ENCODE peak calls at places on chromosomes 4 and X, in seven cellular contexts. J, Y, E, Q, I, K and G are unnamed samples.

GRCh38 chr4:152104846-152105462 is 344.1 kb upstream of the GATB start:
- DNase-seq in J (no peak), Y (no peak), E (no peak), Q (no peak), I (no peak), K (no peak), G (no peak)

GRCh38 chr4:136690363-136690762 is 841.9 kb downstream of the PCDH18 start:
- DNase-seq in J (peak; percentile 6), Y (no peak), E (no peak), Q (no peak), I (no peak), K (no peak), G (no peak)

GRCh38 chr4:174521800-174522182 is 497 bp downstream of the HPGD start:
- DNase-seq in J (peak; percentile 60), Y (peak; percentile 52), E (no peak), Q (no peak), I (no peak), K (no peak), G (no peak)

GRCh38 chr4:158020734-158021346 is 152.0 kb downstream of the GASK1B start:
- DNase-seq in J (peak; percentile 42), Y (no peak), E (no peak), Q (peak; percentile 87), I (no peak), K (peak; percentile 85), G (no peak)

GRCh38 chr4:25694466-25694865 is 38.8 kb downstream of the SLC34A2 start:
- DNase-seq in J (peak; percentile 38), Y (no peak), E (no peak), Q (no peak), I (no peak), K (peak; percentile 56), G (no peak)

GRCh38 chr4:121126449-121127006 is 37.6 kb downstream of the TNIP3 start:
- DNase-seq in J (no peak), Y (no peak), E (no peak), Q (no peak), I (peak; percentile 56), K (no peak), G (no peak)

GRCh38 chr4:17275836-17276235 is 236.1 kb downstream of the QDPR start:
- DNase-seq in J (no peak), Y (no peak), E (no peak), Q (no peak), I (no peak), K (no peak), G (no peak)

GRCh38 chrX:86148594-86148993 is 343 bp downstream of the DACH2 start:
- DNase-seq in J (peak; percentile 11), Y (no peak), E (no peak), Q (no peak), I (no peak), K (no peak), G (no peak)

GRCh38 chr4:92600638-92601037 is 296.9 kb downstream of the GRID2 start:
- DNase-seq in J (no peak), Y (no peak), E (no peak), Q (no peak), I (peak; percentile 7), K (no peak), G (no peak)
- H3K36me3 ChIP-seq in J (no peaks in the 10 kb centered on the region), Y (no peaks in the 10 kb centered on the region), E (no peaks in the 10 kb centered on the region), Q (no peaks in the 10 kb centered on the region), I (no peaks in the 10 kb centered on the region), K (no peaks in the 10 kb centered on the region), G (no peaks in the 10 kb centered on the region)

DNA sequence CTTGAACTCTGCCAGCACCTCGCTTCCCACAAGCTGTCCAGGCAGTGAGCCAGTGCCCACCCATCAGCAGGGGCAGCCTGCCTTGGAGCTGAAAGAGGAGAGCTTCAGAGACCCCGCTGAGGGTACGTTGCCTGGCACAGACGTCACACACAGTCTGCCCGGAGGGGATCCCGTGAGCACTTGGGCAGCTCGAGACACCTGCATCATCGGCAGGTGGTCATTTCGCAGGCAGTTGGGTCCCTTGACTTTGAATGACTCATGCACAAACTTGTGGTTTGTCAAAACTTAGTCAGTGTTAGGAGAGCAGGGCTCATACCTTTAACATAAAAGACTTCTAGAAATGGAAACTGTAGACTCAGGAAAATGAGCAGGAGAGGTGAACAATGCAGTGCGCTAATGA is 9.9 kb downstream of the TACC3 start:
- DNase-seq in J (no peak), Y (no peak), E (no peak), Q (peak; percentile 89), I (no peak), K (no peak), G (no peak)
- H3K36me3 ChIP-seq in J (no peaks in the 10 kb centered on the region), Y (peaks cover 4% of the 10 kb centered on the region), E (no peaks in the 10 kb centered on the region), Q (peaks cover 5% of the 10 kb centered on the region), I (peaks cover 90% of the 10 kb centered on the region), K (peaks cover 16% of the 10 kb centered on the region), G (no peaks in the 10 kb centered on the region)

GRCh38 chr4:6616087-6616995 is 24.1 kb upstream of the MRFAP1 start:
- DNase-seq in J (no peak), Y (no peak), E (no peak), Q (no peak), I (no peak), K (no peak), G (no peak)
- H3K36me3 ChIP-seq in J (no peaks in the 10 kb centered on the region), Y (no peaks in the 10 kb centered on the region), E (no peaks in the 10 kb centered on the region), Q (no peaks in the 10 kb centered on the region), I (no peaks in the 10 kb centered on the region), K (no peaks in the 10 kb centered on the region), G (no peaks in the 10 kb centered on the region)

DNA sequence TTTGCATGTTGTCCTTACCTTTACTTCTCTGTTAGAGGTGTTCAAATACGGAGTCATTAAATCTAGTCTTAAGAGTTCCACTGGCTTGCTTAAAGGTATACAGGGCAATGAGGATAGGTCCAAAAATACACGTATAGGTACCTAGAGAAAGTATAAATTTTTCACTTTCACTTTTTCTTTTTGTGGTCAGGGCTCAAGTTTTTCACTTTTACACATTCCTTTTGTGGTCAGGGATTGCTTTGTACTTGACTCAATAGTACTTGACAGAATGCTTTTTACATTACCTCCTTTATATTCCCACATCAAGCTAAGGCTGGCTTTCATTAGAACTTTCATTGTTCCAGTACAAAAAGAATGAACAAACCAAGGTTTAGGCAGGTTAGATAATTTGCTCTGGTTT is 21.7 kb downstream of the TMEM184C start:
- DNase-seq in J (no peak), Y (no peak), E (no peak), Q (no peak), I (no peak), K (peak; percentile 17), G (no peak)
- H3K36me3 ChIP-seq in J (no peaks in the 10 kb centered on the region), Y (peaks cover 2% of the 10 kb centered on the region), E (peaks cover 6% of the 10 kb centered on the region), Q (peaks cover 2% of the 10 kb centered on the region), I (peaks cover 58% of the 10 kb centered on the region), K (peaks cover 36% of the 10 kb centered on the region), G (no peaks in the 10 kb centered on the region)

DNA sequence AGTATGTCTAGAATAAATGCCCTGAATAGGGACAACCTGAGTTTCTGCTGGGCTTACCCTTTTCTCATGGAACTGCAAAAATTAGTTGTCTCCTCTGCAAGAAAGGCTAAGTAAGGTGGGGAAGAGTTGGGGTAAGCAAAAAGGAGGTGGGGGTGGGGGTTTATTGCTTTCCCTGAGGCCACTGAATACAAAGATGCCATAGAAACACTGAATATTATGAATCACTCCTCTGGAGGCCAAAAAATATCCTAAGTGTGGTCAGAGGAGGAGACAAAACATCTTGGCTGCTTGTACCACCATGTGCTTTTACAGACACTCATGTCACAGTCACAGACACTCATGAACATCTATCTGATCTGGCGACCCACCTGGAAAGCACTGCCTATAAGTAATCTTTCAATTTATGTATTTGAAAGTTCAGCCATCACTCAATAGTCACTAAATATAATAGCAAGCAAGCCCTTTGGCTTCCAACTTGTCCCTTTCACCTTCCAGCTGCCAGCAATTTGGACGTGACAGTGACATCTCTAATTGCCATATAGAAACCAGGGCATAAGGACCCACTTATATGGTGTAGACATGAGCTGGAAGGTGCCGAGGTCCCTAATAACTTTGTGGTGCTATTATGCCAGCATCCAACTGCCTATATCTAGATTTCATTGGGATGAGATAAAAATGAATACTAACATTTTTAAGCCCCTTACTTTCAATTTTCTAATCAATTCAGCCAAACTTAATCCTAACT is 122.7 kb upstream of the CBR4 start:
- DNase-seq in J (no peak), Y (no peak), E (no peak), Q (no peak), I (no peak), K (no peak), G (no peak)
- H3K36me3 ChIP-seq in J (peaks cover 10% of the 10 kb centered on the region), Y (no peaks in the 10 kb centered on the region), E (no peaks in the 10 kb centered on the region), Q (no peaks in the 10 kb centered on the region), I (peaks cover 16% of the 10 kb centered on the region), K (no peaks in the 10 kb centered on the region), G (no peaks in the 10 kb centered on the region)

DNA sequence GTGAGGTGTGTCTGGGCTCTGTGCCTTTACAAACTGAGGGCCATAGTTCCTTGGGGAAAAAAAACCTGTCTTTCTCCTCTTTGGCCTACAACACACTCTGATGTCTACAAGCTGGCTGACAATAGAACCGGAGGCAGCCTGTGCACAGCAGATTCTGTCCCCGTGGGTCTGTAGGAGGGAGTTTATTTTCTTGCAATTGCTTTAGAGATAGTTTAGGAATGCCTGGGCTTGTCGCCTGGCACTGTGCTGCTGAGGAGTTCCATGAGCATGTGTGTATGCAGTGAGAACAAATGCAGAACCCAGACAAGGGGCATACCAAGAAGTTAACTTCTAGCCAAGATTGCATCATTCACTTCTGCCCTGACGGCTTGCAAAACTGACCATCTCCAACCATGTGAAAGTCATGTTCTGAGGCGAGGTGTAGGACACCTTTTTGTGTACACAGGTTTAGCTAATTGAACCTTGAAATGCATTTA is 54.1 kb downstream of the CCNI start:
- DNase-seq in J (no peak), Y (no peak), E (no peak), Q (no peak), I (no peak), K (peak; percentile 95), G (no peak)
- H3K36me3 ChIP-seq in J (no peaks in the 10 kb centered on the region), Y (no peaks in the 10 kb centered on the region), E (no peaks in the 10 kb centered on the region), Q (peaks cover 3% of the 10 kb centered on the region), I (peaks cover 73% of the 10 kb centered on the region), K (peaks cover 10% of the 10 kb centered on the region), G (no peaks in the 10 kb centered on the region)